ENCODE peak calls at places on chromosomes 2 and 18, in ten cellular contexts. E is sigmoid colon, Y is A549, A is stomach, X is fibroblast of lung, I is lung, F is uterus, G is tibial nerve, D is colonic mucosa, W is cardiac muscle cell. Q is an unnamed sample.

GRCh38 chr2:222734690-222735014 is 63.2 kb downstream of the MOGAT1 start:
- DNase-seq in F (no peak), Y (no peak), W (no peak), E (no peak), I (no peak), A (no peak), X (no peak), D (no peak), G (no peak), Q (no peak)

GRCh38 chr18:75438891-75439290 is 11.4 kb upstream of the SMIM21 start:
- DNase-seq in A (no peak), W (no peak), E (no peak), D (no peak), I (no peak), X (peak), F (no peak), G (no peak), Y (no peak), Q (no peak)

GRCh38 chr18:58321986-58322385 is 278.0 kb downstream of the NEDD4L start:
- DNase-seq in A (peak), X (peak), F (peak), Y (peak), D (peak), E (peak), I (peak), W (peak), G (peak), Q (no peak)

GRCh38 chr2:196987654-196988364 is 61.3 kb upstream of the PGAP1 start:
- DNase-seq in G (peak), X (peak), A (no peak), W (peak), Y (peak), D (no peak), F (peak), I (no peak), E (no peak), Q (no peak)

GRCh38 chr18:14746897-14747296 is 1.1 kb upstream of the ANKRD30B start:
- DNase-seq in I (no peak), E (no peak), W (no peak), Y (no peak), G (no peak), F (no peak), D (no peak), X (no peak), A (no peak), Q (no peak)

GRCh38 chr2:8918412-8918811 is 81.0 kb upstream of the KIDINS220 start:
- DNase-seq in E (no peak), Y (no peak), X (no peak), D (no peak), W (no peak), A (no peak), F (no peak), I (no peak), G (no peak), Q (no peak)

GRCh38 chr2:100876231-100876860 is 56.4 kb downstream of the NPAS2 start:
- DNase-seq in D (no peak), Y (no peak), I (no peak), E (no peak), G (no peak), X (no peak), W (no peak), A (no peak), F (no peak), Q (no peak)

GRCh38 chr2:164257794-164258193 is 363.5 kb downstream of the GRB14 start:
- DNase-seq in E (no peak), X (no peak), W (no peak), D (no peak), F (no peak), Y (no peak), G (no peak), A (no peak), I (no peak), Q (no peak)

GRCh38 chr2:9212661-9213411 is 6.2 kb downstream of the ASAP2 start:
- DNase-seq in E (no peak), A (peak), I (no peak), G (no peak), Y (no peak), D (peak), F (no peak), W (peak), X (no peak), Q (no peak)

GRCh38 chr18:67417864-67418523 is 98.5 kb downstream of the DSEL start:
- DNase-seq in X (peak), W (peak), F (no peak), A (no peak), E (no peak), Y (peak), I (no peak), G (no peak), D (no peak), Q (no peak)

GRCh38 chr2:216308532-216308931 is 63.8 kb downstream of the MARCHF4 start:
- DNase-seq in X (peak), E (no peak), G (no peak), D (no peak), Y (no peak), A (no peak), I (no peak), W (no peak), F (no peak), Q (no peak)

GRCh38 chr2:75548036-75548573 is 12.6 kb downstream of the EVA1A start:
- DNase-seq in W (no peak), G (no peak), Y (no peak), I (peak), X (peak), F (no peak), A (peak), D (no peak), E (no peak), Q (no peak)

GRCh38 chr2:32910883-32911598 is 35.7 kb upstream of the LTBP1 start:
- DNase-seq in W (no peak), I (no peak), E (no peak), G (no peak), D (no peak), Y (no peak), A (no peak), F (no peak), X (no peak), Q (no peak)

GRCh38 chr2:763766-764525 is 86.7 kb upstream of the TMEM18 start:
- DNase-seq in F (no peak), Y (no peak), W (no peak), D (no peak), I (no peak), E (no peak), G (no peak), X (no peak), A (no peak), Q (no peak)

GRCh38 chr18:27921904-27922541 is 254.9 kb downstream of the CDH2 start:
- DNase-seq in I (no peak), D (no peak), E (no peak), Y (peak), X (peak), G (no peak), F (no peak), W (peak), A (no peak), Q (no peak)

GRCh38 chr18:4870177-4870773 is 326.8 kb downstream of the AKAIN1 start:
- DNase-seq in I (no peak), D (no peak), G (no peak), F (no peak), E (no peak), A (no peak), Y (no peak), X (no peak), W (no peak), Q (no peak)

GRCh38 chr2:2828774-2829368 is 497.8 kb upstream of the MYT1L start:
- DNase-seq in A (peak), G (no peak), E (no peak), I (no peak), X (no peak), F (no peak), W (peak), D (peak), Y (no peak), Q (peak)

DNA sequence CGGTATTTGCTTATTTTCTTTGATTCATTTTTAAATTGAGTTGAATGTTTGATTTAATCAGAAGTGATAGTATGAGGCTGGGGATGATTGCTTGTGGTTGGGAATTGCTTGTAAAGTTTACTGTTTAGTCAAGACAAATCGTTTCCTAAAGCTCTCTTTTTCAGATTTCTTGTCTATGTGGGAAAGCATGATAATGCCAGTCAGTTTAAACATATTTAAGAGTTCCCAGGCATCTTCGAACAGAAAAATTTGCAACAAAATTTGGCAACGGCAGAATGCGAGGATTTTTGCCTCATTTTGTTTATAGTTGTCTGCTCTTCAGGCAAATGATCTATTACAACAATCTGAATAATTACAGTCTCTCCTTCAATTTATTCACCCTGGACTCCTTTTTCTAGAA is 22.5 kb downstream of the EPAS1 start:
- DNase-seq in F (no peak), E (no peak), G (no peak), D (no peak), W (no peak), I (no peak), A (no peak), Y (no peak), X (no peak), Q (no peak)
- H3K27ac ChIP-seq in F (peak), E (no peak), G (no peak), D (no peak), W (no peak), I (peak), A (peak), Y (peak), X (peak), Q (peak)

GRCh38 chr18:42545825-42546224 is 569.7 kb downstream of the RIT2 start:
- DNase-seq in W (peak), I (no peak), G (no peak), Y (no peak), X (peak), D (no peak), F (no peak), A (no peak), E (no peak), Q (no peak)
- H3K27ac ChIP-seq in W (no peak), I (no peak), G (no peak), Y (no peak), X (no peak), D (no peak), F (no peak), A (no peak), E (no peak), Q (no peak)

DNA sequence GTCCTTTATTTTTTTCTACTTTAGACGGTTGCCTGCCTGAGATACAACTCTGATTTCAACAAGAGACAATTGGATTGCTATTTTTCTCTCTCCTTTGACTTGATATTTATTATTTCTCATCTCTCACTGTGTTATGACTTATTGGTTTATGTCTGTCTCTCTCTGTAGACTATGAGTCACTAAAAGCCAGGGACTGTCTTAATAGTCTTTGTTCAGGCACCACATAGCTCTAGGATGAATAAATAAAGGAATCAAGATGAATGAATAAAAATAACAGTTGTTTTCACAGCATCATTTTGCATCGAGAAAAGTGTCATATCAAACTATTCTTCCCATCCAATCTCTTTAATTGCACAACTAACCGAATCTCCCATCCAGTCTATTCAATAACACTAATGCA is 31.4 kb upstream of the CD28 start:
- DNase-seq in I (no peak), D (no peak), E (no peak), A (no peak), G (no peak), X (no peak), W (no peak), F (no peak), Y (no peak), Q (no peak)
- H3K27ac ChIP-seq in I (no peak), D (no peak), E (no peak), A (no peak), G (no peak), X (no peak), W (no peak), F (no peak), Y (no peak), Q (no peak)

GRCh38 chr2:46945671-46946070 is 30.1 kb upstream of the MCFD2 start:
- DNase-seq in D (no peak), A (no peak), W (no peak), I (no peak), X (no peak), E (no peak), F (no peak), G (no peak), Y (no peak), Q (no peak)
- H3K27ac ChIP-seq in D (no peak), A (no peak), W (no peak), I (no peak), X (no peak), E (no peak), F (no peak), G (no peak), Y (no peak), Q (no peak)

DNA sequence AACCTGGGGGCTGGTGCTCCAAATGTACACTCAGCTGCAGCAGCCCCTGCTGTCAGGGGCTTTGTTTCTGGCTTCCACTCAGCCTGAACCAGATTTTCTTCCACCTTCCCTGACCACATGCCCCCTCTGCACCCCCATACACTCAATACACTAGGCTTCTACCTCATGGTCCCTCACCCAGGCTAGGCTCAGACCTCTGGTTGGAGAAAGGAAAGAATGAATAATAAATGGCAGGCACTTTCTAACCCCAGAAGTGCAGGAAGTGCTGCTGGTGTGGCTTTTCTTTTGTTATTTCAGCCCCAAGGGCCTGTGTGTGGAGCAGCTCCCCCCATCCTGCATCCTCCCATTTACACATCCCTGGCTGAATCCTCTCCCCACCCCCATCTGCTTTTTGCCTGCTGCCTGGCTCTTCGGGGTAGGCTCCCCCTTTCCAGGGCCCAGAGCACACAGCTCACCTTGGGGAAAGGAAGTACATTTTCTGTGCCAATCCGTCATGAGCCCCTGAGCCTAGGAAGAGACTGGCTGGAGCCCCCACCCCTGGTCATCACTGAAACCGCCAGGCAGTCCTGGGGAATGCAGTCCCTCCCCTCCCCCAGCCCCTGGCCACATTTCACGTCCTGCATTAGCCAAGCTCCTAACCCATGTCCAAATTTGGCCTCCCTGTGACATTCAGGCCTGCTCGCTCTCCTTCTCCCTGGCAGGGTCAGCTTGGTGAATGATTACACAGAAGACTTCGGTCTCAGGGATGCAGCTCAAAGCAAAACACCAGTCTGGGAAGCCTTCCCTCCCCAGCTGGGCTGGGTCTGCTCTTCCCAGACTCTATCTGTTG is 2.6 kb downstream of the DYSF start:
- DNase-seq in X (no peak), E (no peak), A (no peak), Y (no peak), D (no peak), F (no peak), G (no peak), I (peak), W (peak), Q (no peak)
- H3K27ac ChIP-seq in X (no peak), E (peak), A (peak), Y (no peak), D (no peak), F (no peak), G (no peak), I (peak), W (peak), Q (peak)

GRCh38 chr2:237314198-237314597 is 99.8 kb downstream of the COL6A3 start:
- DNase-seq in X (no peak), E (peak), W (no peak), F (peak), I (no peak), A (no peak), G (no peak), D (no peak), Y (no peak), Q (no peak)
- H3K27ac ChIP-seq in X (no peak), E (peak), W (peak), F (peak), I (peak), A (peak), G (peak), D (peak), Y (no peak), Q (peak)